ENCODE peak calls at places on chromosomes 6 and 20, in ten cellular contexts. One of them, this sample, is unnamed.

GRCh38 chr6:12223383-12223782 is 66.8 kb upstream of the EDN1 start:
- DNase-seq in RPMI7951: no peak
- DNase-seq in NCI-H1436: no peak
- DNase-seq in dorsolateral prefrontal cortex: no peak
- DNase-seq in Daoy: no peak
- DNase-seq in activated T-helper 1 cell treated with anti-CD3 and anti-CD28 coated beads, Interleukin-12 subunit alpha, Interleukin-12 subunit beta, Interleukin-2, Interleukin-4 antibody, amounts not matched to agents 30 ng/mL and 10 ng/mL and 1 ng/mL, durations not matched to agents 14 hours and 24 hours and 36 hours: no peak
- DNase-seq in DMS153: no peak
- DNase-seq in heart right ventricle: no peak
- DNase-seq in HT-29: no peak
- DNase-seq in IMR-90: no peak
- DNase-seq in this sample: no peak

GRCh38 chr6:160391419-160392116 is 43.4 kb downstream of the SLC22A3 start:
- DNase-seq in RPMI7951: peak; percentile 73
- DNase-seq in NCI-H1436: no peak
- DNase-seq in dorsolateral prefrontal cortex: no peak
- DNase-seq in Daoy: peak; percentile 14
- DNase-seq in activated T-helper 1 cell treated with anti-CD3 and anti-CD28 coated beads, Interleukin-12 subunit alpha, Interleukin-12 subunit beta, Interleukin-2, Interleukin-4 antibody, amounts not matched to agents 30 ng/mL and 10 ng/mL and 1 ng/mL, durations not matched to agents 14 hours and 24 hours and 36 hours: no peak
- DNase-seq in DMS153: no peak
- DNase-seq in heart right ventricle: no peak
- DNase-seq in HT-29: peak; percentile 90
- DNase-seq in IMR-90: no peak
- DNase-seq in this sample: peak; percentile 37

GRCh38 chr20:54680872-54681297 is 205.5 kb downstream of the DOK5 start:
- DNase-seq in RPMI7951: peak; percentile 55
- DNase-seq in NCI-H1436: no peak
- DNase-seq in dorsolateral prefrontal cortex: peak; percentile 16
- DNase-seq in Daoy: peak; percentile 19
- DNase-seq in activated T-helper 1 cell treated with anti-CD3 and anti-CD28 coated beads, Interleukin-12 subunit alpha, Interleukin-12 subunit beta, Interleukin-2, Interleukin-4 antibody, amounts not matched to agents 30 ng/mL and 10 ng/mL and 1 ng/mL, durations not matched to agents 14 hours and 24 hours and 36 hours: no peak
- DNase-seq in DMS153: no peak
- DNase-seq in heart right ventricle: no peak
- DNase-seq in HT-29: peak; percentile 78
- DNase-seq in IMR-90: peak; percentile 35
- DNase-seq in this sample: peak; percentile 2

GRCh38 chr6:75287424-75287823 is 2.8 kb upstream of the TMEM30A start:
- DNase-seq in RPMI7951: no peak
- DNase-seq in NCI-H1436: no peak
- DNase-seq in dorsolateral prefrontal cortex: no peak
- DNase-seq in Daoy: no peak
- DNase-seq in activated T-helper 1 cell treated with anti-CD3 and anti-CD28 coated beads, Interleukin-12 subunit alpha, Interleukin-12 subunit beta, Interleukin-2, Interleukin-4 antibody, amounts not matched to agents 30 ng/mL and 10 ng/mL and 1 ng/mL, durations not matched to agents 14 hours and 24 hours and 36 hours: no peak
- DNase-seq in DMS153: no peak
- DNase-seq in heart right ventricle: no peak
- DNase-seq in HT-29: no peak
- DNase-seq in IMR-90: no peak
- DNase-seq in this sample: no peak

GRCh38 chr20:59735917-59736316 is 131.6 kb downstream of the PHACTR3 start:
- DNase-seq in RPMI7951: no peak
- DNase-seq in NCI-H1436: no peak
- DNase-seq in dorsolateral prefrontal cortex: no peak
- DNase-seq in Daoy: no peak
- DNase-seq in activated T-helper 1 cell treated with anti-CD3 and anti-CD28 coated beads, Interleukin-12 subunit alpha, Interleukin-12 subunit beta, Interleukin-2, Interleukin-4 antibody, amounts not matched to agents 30 ng/mL and 10 ng/mL and 1 ng/mL, durations not matched to agents 14 hours and 24 hours and 36 hours: no peak
- DNase-seq in DMS153: no peak
- DNase-seq in heart right ventricle: no peak
- DNase-seq in HT-29: no peak
- DNase-seq in IMR-90: no peak
- DNase-seq in this sample: no peak

GRCh38 chr6:82909551-82909950 is 156.1 kb downstream of the UBE3D start:
- DNase-seq in RPMI7951: peak; percentile 56
- DNase-seq in NCI-H1436: no peak
- DNase-seq in dorsolateral prefrontal cortex: no peak
- DNase-seq in Daoy: peak; percentile 19
- DNase-seq in activated T-helper 1 cell treated with anti-CD3 and anti-CD28 coated beads, Interleukin-12 subunit alpha, Interleukin-12 subunit beta, Interleukin-2, Interleukin-4 antibody, amounts not matched to agents 30 ng/mL and 10 ng/mL and 1 ng/mL, durations not matched to agents 14 hours and 24 hours and 36 hours: no peak
- DNase-seq in DMS153: no peak
- DNase-seq in heart right ventricle: no peak
- DNase-seq in HT-29: no peak
- DNase-seq in IMR-90: no peak
- DNase-seq in this sample: peak; percentile 12

GRCh38 chr6:158026901-158027589 is 45.4 kb downstream of the SYNJ2 start:
- DNase-seq in RPMI7951: no peak
- DNase-seq in NCI-H1436: no peak
- DNase-seq in dorsolateral prefrontal cortex: no peak
- DNase-seq in Daoy: no peak
- DNase-seq in activated T-helper 1 cell treated with anti-CD3 and anti-CD28 coated beads, Interleukin-12 subunit alpha, Interleukin-12 subunit beta, Interleukin-2, Interleukin-4 antibody, amounts not matched to agents 30 ng/mL and 10 ng/mL and 1 ng/mL, durations not matched to agents 14 hours and 24 hours and 36 hours: no peak
- DNase-seq in DMS153: no peak
- DNase-seq in heart right ventricle: no peak
- DNase-seq in HT-29: no peak
- DNase-seq in IMR-90: no peak
- DNase-seq in this sample: no peak

GRCh38 chr6:143564484-143565017 is 53.0 kb upstream of the FUCA2 start:
- DNase-seq in RPMI7951: no peak
- DNase-seq in NCI-H1436: no peak
- DNase-seq in dorsolateral prefrontal cortex: no peak
- DNase-seq in Daoy: no peak
- DNase-seq in activated T-helper 1 cell treated with anti-CD3 and anti-CD28 coated beads, Interleukin-12 subunit alpha, Interleukin-12 subunit beta, Interleukin-2, Interleukin-4 antibody, amounts not matched to agents 30 ng/mL and 10 ng/mL and 1 ng/mL, durations not matched to agents 14 hours and 24 hours and 36 hours: no peak
- DNase-seq in DMS153: no peak
- DNase-seq in heart right ventricle: peak; percentile 47
- DNase-seq in HT-29: no peak
- DNase-seq in IMR-90: peak; percentile 32
- DNase-seq in this sample: no peak

GRCh38 chr20:17971571-17972013 is 2.8 kb downstream of the MGME1 start:
- DNase-seq in RPMI7951: peak; percentile 68
- DNase-seq in NCI-H1436: no peak
- DNase-seq in dorsolateral prefrontal cortex: no peak
- DNase-seq in Daoy: no peak
- DNase-seq in activated T-helper 1 cell treated with anti-CD3 and anti-CD28 coated beads, Interleukin-12 subunit alpha, Interleukin-12 subunit beta, Interleukin-2, Interleukin-4 antibody, amounts not matched to agents 30 ng/mL and 10 ng/mL and 1 ng/mL, durations not matched to agents 14 hours and 24 hours and 36 hours: no peak
- DNase-seq in DMS153: no peak
- DNase-seq in heart right ventricle: no peak
- DNase-seq in HT-29: no peak
- DNase-seq in IMR-90: peak; percentile 57
- DNase-seq in this sample: peak; percentile 77

GRCh38 chr6:27771240-27771639 is 141.0 kb downstream of the OR2B2 start:
- DNase-seq in RPMI7951: no peak
- DNase-seq in NCI-H1436: no peak
- DNase-seq in dorsolateral prefrontal cortex: no peak
- DNase-seq in Daoy: no peak
- DNase-seq in activated T-helper 1 cell treated with anti-CD3 and anti-CD28 coated beads, Interleukin-12 subunit alpha, Interleukin-12 subunit beta, Interleukin-2, Interleukin-4 antibody, amounts not matched to agents 30 ng/mL and 10 ng/mL and 1 ng/mL, durations not matched to agents 14 hours and 24 hours and 36 hours: no peak
- DNase-seq in DMS153: no peak
- DNase-seq in heart right ventricle: no peak
- DNase-seq in HT-29: no peak
- DNase-seq in IMR-90: no peak
- DNase-seq in this sample: no peak

GRCh38 chr6:56713285-56713684 is 70.6 kb upstream of the DST start:
- DNase-seq in RPMI7951: peak; percentile 84
- DNase-seq in NCI-H1436: no peak
- DNase-seq in dorsolateral prefrontal cortex: no peak
- DNase-seq in Daoy: peak; percentile 90
- DNase-seq in activated T-helper 1 cell treated with anti-CD3 and anti-CD28 coated beads, Interleukin-12 subunit alpha, Interleukin-12 subunit beta, Interleukin-2, Interleukin-4 antibody, amounts not matched to agents 30 ng/mL and 10 ng/mL and 1 ng/mL, durations not matched to agents 14 hours and 24 hours and 36 hours: no peak
- DNase-seq in DMS153: no peak
- DNase-seq in heart right ventricle: no peak
- DNase-seq in HT-29: peak; percentile 69
- DNase-seq in IMR-90: peak; percentile 89
- DNase-seq in this sample: peak; percentile 92

GRCh38 chr6:136136274-136136673 is 113.8 kb downstream of the MTFR2 start:
- DNase-seq in RPMI7951: no peak
- DNase-seq in NCI-H1436: no peak
- DNase-seq in dorsolateral prefrontal cortex: no peak
- DNase-seq in Daoy: no peak
- DNase-seq in activated T-helper 1 cell treated with anti-CD3 and anti-CD28 coated beads, Interleukin-12 subunit alpha, Interleukin-12 subunit beta, Interleukin-2, Interleukin-4 antibody, amounts not matched to agents 30 ng/mL and 10 ng/mL and 1 ng/mL, durations not matched to agents 14 hours and 24 hours and 36 hours: no peak
- DNase-seq in DMS153: no peak
- DNase-seq in heart right ventricle: no peak
- DNase-seq in HT-29: no peak
- DNase-seq in IMR-90: no peak
- DNase-seq in this sample: no peak

GRCh38 chr20:49276895-49277785 is 717 bp downstream of the ZNFX1 start:
- DNase-seq in RPMI7951: no peak
- DNase-seq in NCI-H1436: no peak
- DNase-seq in dorsolateral prefrontal cortex: no peak
- DNase-seq in Daoy: no peak
- DNase-seq in activated T-helper 1 cell treated with anti-CD3 and anti-CD28 coated beads, Interleukin-12 subunit alpha, Interleukin-12 subunit beta, Interleukin-2, Interleukin-4 antibody, amounts not matched to agents 30 ng/mL and 10 ng/mL and 1 ng/mL, durations not matched to agents 14 hours and 24 hours and 36 hours: peak; percentile 40
- DNase-seq in DMS153: no peak
- DNase-seq in heart right ventricle: peak; percentile 49
- DNase-seq in HT-29: peak; percentile 50
- DNase-seq in IMR-90: no peak
- DNase-seq in this sample: no peak

GRCh38 chr6:10962673-10963072 is 75.8 kb downstream of the SYCP2L start:
- DNase-seq in RPMI7951: peak; percentile 68
- DNase-seq in NCI-H1436: no peak
- DNase-seq in dorsolateral prefrontal cortex: no peak
- DNase-seq in Daoy: peak; percentile 71
- DNase-seq in activated T-helper 1 cell treated with anti-CD3 and anti-CD28 coated beads, Interleukin-12 subunit alpha, Interleukin-12 subunit beta, Interleukin-2, Interleukin-4 antibody, amounts not matched to agents 30 ng/mL and 10 ng/mL and 1 ng/mL, durations not matched to agents 14 hours and 24 hours and 36 hours: no peak
- DNase-seq in DMS153: no peak
- DNase-seq in heart right ventricle: no peak
- DNase-seq in HT-29: no peak
- DNase-seq in IMR-90: peak; percentile 95
- DNase-seq in this sample: peak; percentile 77

GRCh38 chr20:60069626-60070025 is 111.4 kb downstream of the CDH26 start:
- DNase-seq in RPMI7951: no peak
- DNase-seq in NCI-H1436: no peak
- DNase-seq in dorsolateral prefrontal cortex: no peak
- DNase-seq in Daoy: no peak
- DNase-seq in activated T-helper 1 cell treated with anti-CD3 and anti-CD28 coated beads, Interleukin-12 subunit alpha, Interleukin-12 subunit beta, Interleukin-2, Interleukin-4 antibody, amounts not matched to agents 30 ng/mL and 10 ng/mL and 1 ng/mL, durations not matched to agents 14 hours and 24 hours and 36 hours: no peak
- DNase-seq in DMS153: no peak
- DNase-seq in heart right ventricle: no peak
- DNase-seq in HT-29: no peak
- DNase-seq in IMR-90: no peak
- DNase-seq in this sample: no peak